ENCODE peak calls at places on chromosomes 3 and 15, in five cellular contexts. One of them, this sample, is unnamed.

GRCh38 chr3:64291345-64291744 is 66.1 kb upstream of the PRICKLE2 start:
- DNase-seq in CD8-positive, alpha-beta memory T cell: no peak
- DNase-seq in stimulated activated CD4-positive, alpha-beta T cell treated with anti-CD3 and anti-CD28 coated beads, Interleukin-1b, Interleukin-23, amount 100 ng/mL, for 48 hours: no peak
- DNase-seq in upper lobe of left lung: no peak
- DNase-seq in activated CD4-positive, alpha-beta T cell treated with anti-CD3 and anti-CD28 coated beads, Interleukin-2, amount 50 U/mL, for 1 hour: no peak
- DNase-seq in this sample: peak; percentile 65

GRCh38 chr3:196458063-196458462 is 25.8 kb upstream of the UBXN7 start:
- DNase-seq in CD8-positive, alpha-beta memory T cell: no peak
- DNase-seq in stimulated activated CD4-positive, alpha-beta T cell treated with anti-CD3 and anti-CD28 coated beads, Interleukin-1b, Interleukin-23, amount 100 ng/mL, for 48 hours: no peak
- DNase-seq in upper lobe of left lung: no peak
- DNase-seq in activated CD4-positive, alpha-beta T cell treated with anti-CD3 and anti-CD28 coated beads, Interleukin-2, amount 50 U/mL, for 1 hour: no peak
- DNase-seq in this sample: no peak

GRCh38 chr15:36571301-36571700 is 8.1 kb upstream of the CDIN1 start:
- DNase-seq in CD8-positive, alpha-beta memory T cell: no peak
- DNase-seq in stimulated activated CD4-positive, alpha-beta T cell treated with anti-CD3 and anti-CD28 coated beads, Interleukin-1b, Interleukin-23, amount 100 ng/mL, for 48 hours: no peak
- DNase-seq in upper lobe of left lung: no peak
- DNase-seq in activated CD4-positive, alpha-beta T cell treated with anti-CD3 and anti-CD28 coated beads, Interleukin-2, amount 50 U/mL, for 1 hour: no peak
- DNase-seq in this sample: no peak

GRCh38 chr3:158725348-158725966 is 6.8 kb downstream of the RARRES1 start:
- DNase-seq in CD8-positive, alpha-beta memory T cell: no peak
- DNase-seq in stimulated activated CD4-positive, alpha-beta T cell treated with anti-CD3 and anti-CD28 coated beads, Interleukin-1b, Interleukin-23, amount 100 ng/mL, for 48 hours: peak; percentile 47
- DNase-seq in upper lobe of left lung: no peak
- DNase-seq in activated CD4-positive, alpha-beta T cell treated with anti-CD3 and anti-CD28 coated beads, Interleukin-2, amount 50 U/mL, for 1 hour: no peak
- DNase-seq in this sample: peak; percentile 58

GRCh38 chr3:127448161-127448561 is 142.4 kb downstream of the TPRA1 start:
- DNase-seq in CD8-positive, alpha-beta memory T cell: no peak
- DNase-seq in stimulated activated CD4-positive, alpha-beta T cell treated with anti-CD3 and anti-CD28 coated beads, Interleukin-1b, Interleukin-23, amount 100 ng/mL, for 48 hours: no peak
- DNase-seq in upper lobe of left lung: no peak
- DNase-seq in activated CD4-positive, alpha-beta T cell treated with anti-CD3 and anti-CD28 coated beads, Interleukin-2, amount 50 U/mL, for 1 hour: no peak
- DNase-seq in this sample: no peak

GRCh38 chr3:128226794-128227399 is 73.6 kb downstream of the EEFSEC start:
- DNase-seq in CD8-positive, alpha-beta memory T cell: no peak
- DNase-seq in stimulated activated CD4-positive, alpha-beta T cell treated with anti-CD3 and anti-CD28 coated beads, Interleukin-1b, Interleukin-23, amount 100 ng/mL, for 48 hours: peak; percentile 12
- DNase-seq in upper lobe of left lung: peak; percentile 90
- DNase-seq in activated CD4-positive, alpha-beta T cell treated with anti-CD3 and anti-CD28 coated beads, Interleukin-2, amount 50 U/mL, for 1 hour: peak; percentile 22
- DNase-seq in this sample: no peak

GRCh38 chr3:38210141-38210757 is 44.9 kb downstream of the OXSR1 start:
- DNase-seq in CD8-positive, alpha-beta memory T cell: no peak
- DNase-seq in stimulated activated CD4-positive, alpha-beta T cell treated with anti-CD3 and anti-CD28 coated beads, Interleukin-1b, Interleukin-23, amount 100 ng/mL, for 48 hours: no peak
- DNase-seq in upper lobe of left lung: no peak
- DNase-seq in activated CD4-positive, alpha-beta T cell treated with anti-CD3 and anti-CD28 coated beads, Interleukin-2, amount 50 U/mL, for 1 hour: no peak
- DNase-seq in this sample: no peak

GRCh38 chr3:173932624-173933023 is 535.1 kb downstream of the NLGN1 start:
- DNase-seq in CD8-positive, alpha-beta memory T cell: no peak
- DNase-seq in stimulated activated CD4-positive, alpha-beta T cell treated with anti-CD3 and anti-CD28 coated beads, Interleukin-1b, Interleukin-23, amount 100 ng/mL, for 48 hours: no peak
- DNase-seq in upper lobe of left lung: no peak
- DNase-seq in activated CD4-positive, alpha-beta T cell treated with anti-CD3 and anti-CD28 coated beads, Interleukin-2, amount 50 U/mL, for 1 hour: no peak
- DNase-seq in this sample: no peak

GRCh38 chr3:167166594-167167253 is 213.4 kb downstream of the ZBBX start:
- DNase-seq in CD8-positive, alpha-beta memory T cell: no peak
- DNase-seq in stimulated activated CD4-positive, alpha-beta T cell treated with anti-CD3 and anti-CD28 coated beads, Interleukin-1b, Interleukin-23, amount 100 ng/mL, for 48 hours: no peak
- DNase-seq in upper lobe of left lung: no peak
- DNase-seq in activated CD4-positive, alpha-beta T cell treated with anti-CD3 and anti-CD28 coated beads, Interleukin-2, amount 50 U/mL, for 1 hour: no peak
- DNase-seq in this sample: no peak

GRCh38 chr15:81001180-81002003 is 669 bp downstream of the TLNRD1 start:
- DNase-seq in CD8-positive, alpha-beta memory T cell: peak; percentile 51
- DNase-seq in stimulated activated CD4-positive, alpha-beta T cell treated with anti-CD3 and anti-CD28 coated beads, Interleukin-1b, Interleukin-23, amount 100 ng/mL, for 48 hours: peak; percentile 38
- DNase-seq in upper lobe of left lung: peak; percentile 94
- DNase-seq in activated CD4-positive, alpha-beta T cell treated with anti-CD3 and anti-CD28 coated beads, Interleukin-2, amount 50 U/mL, for 1 hour: peak; percentile 47
- DNase-seq in this sample: no peak

GRCh38 chr3:172199850-172200369 is 160.5 kb downstream of the FNDC3B start:
- DNase-seq in CD8-positive, alpha-beta memory T cell: no peak
- DNase-seq in stimulated activated CD4-positive, alpha-beta T cell treated with anti-CD3 and anti-CD28 coated beads, Interleukin-1b, Interleukin-23, amount 100 ng/mL, for 48 hours: no peak
- DNase-seq in upper lobe of left lung: no peak
- DNase-seq in activated CD4-positive, alpha-beta T cell treated with anti-CD3 and anti-CD28 coated beads, Interleukin-2, amount 50 U/mL, for 1 hour: no peak
- DNase-seq in this sample: no peak

GRCh38 chr3:170762081-170762480 is 107.9 kb downstream of the RPL22L1 start:
- DNase-seq in CD8-positive, alpha-beta memory T cell: no peak
- DNase-seq in stimulated activated CD4-positive, alpha-beta T cell treated with anti-CD3 and anti-CD28 coated beads, Interleukin-1b, Interleukin-23, amount 100 ng/mL, for 48 hours: no peak
- DNase-seq in upper lobe of left lung: no peak
- DNase-seq in activated CD4-positive, alpha-beta T cell treated with anti-CD3 and anti-CD28 coated beads, Interleukin-2, amount 50 U/mL, for 1 hour: no peak
- DNase-seq in this sample: no peak

GRCh38 chr15:54660356-54660755 is 536.4 kb downstream of the RSL24D1 start:
- DNase-seq in CD8-positive, alpha-beta memory T cell: no peak
- DNase-seq in stimulated activated CD4-positive, alpha-beta T cell treated with anti-CD3 and anti-CD28 coated beads, Interleukin-1b, Interleukin-23, amount 100 ng/mL, for 48 hours: no peak
- DNase-seq in upper lobe of left lung: no peak
- DNase-seq in activated CD4-positive, alpha-beta T cell treated with anti-CD3 and anti-CD28 coated beads, Interleukin-2, amount 50 U/mL, for 1 hour: no peak
- DNase-seq in this sample: no peak

GRCh38 chr3:50192689-50193141 is 1.3 kb downstream of the GNAT1 start:
- DNase-seq in CD8-positive, alpha-beta memory T cell: peak; percentile 70
- DNase-seq in stimulated activated CD4-positive, alpha-beta T cell treated with anti-CD3 and anti-CD28 coated beads, Interleukin-1b, Interleukin-23, amount 100 ng/mL, for 48 hours: peak; percentile 80
- DNase-seq in upper lobe of left lung: no peak
- DNase-seq in activated CD4-positive, alpha-beta T cell treated with anti-CD3 and anti-CD28 coated beads, Interleukin-2, amount 50 U/mL, for 1 hour: peak; percentile 87
- DNase-seq in this sample: no peak

GRCh38 chr3:141845407-141846049 is 30.9 kb upstream of the ATP1B3 start:
- DNase-seq in CD8-positive, alpha-beta memory T cell: no peak
- DNase-seq in stimulated activated CD4-positive, alpha-beta T cell treated with anti-CD3 and anti-CD28 coated beads, Interleukin-1b, Interleukin-23, amount 100 ng/mL, for 48 hours: peak; percentile 8
- DNase-seq in upper lobe of left lung: no peak
- DNase-seq in activated CD4-positive, alpha-beta T cell treated with anti-CD3 and anti-CD28 coated beads, Interleukin-2, amount 50 U/mL, for 1 hour: peak; percentile 16
- DNase-seq in this sample: no peak

GRCh38 chr15:90149609-90150340 is 47.5 kb upstream of the IDH2 start:
- DNase-seq in CD8-positive, alpha-beta memory T cell: no peak
- DNase-seq in stimulated activated CD4-positive, alpha-beta T cell treated with anti-CD3 and anti-CD28 coated beads, Interleukin-1b, Interleukin-23, amount 100 ng/mL, for 48 hours: no peak
- DNase-seq in upper lobe of left lung: peak; percentile 47
- DNase-seq in activated CD4-positive, alpha-beta T cell treated with anti-CD3 and anti-CD28 coated beads, Interleukin-2, amount 50 U/mL, for 1 hour: no peak
- DNase-seq in this sample: no peak

GRCh38 chr15:47422901-47423300 is 294.4 kb upstream of the SEMA6D start:
- DNase-seq in CD8-positive, alpha-beta memory T cell: no peak
- DNase-seq in stimulated activated CD4-positive, alpha-beta T cell treated with anti-CD3 and anti-CD28 coated beads, Interleukin-1b, Interleukin-23, amount 100 ng/mL, for 48 hours: no peak
- DNase-seq in upper lobe of left lung: no peak
- DNase-seq in activated CD4-positive, alpha-beta T cell treated with anti-CD3 and anti-CD28 coated beads, Interleukin-2, amount 50 U/mL, for 1 hour: no peak
- DNase-seq in this sample: no peak

GRCh38 chr15:40769310-40770146 is at the start of gene C15orf62:
- DNase-seq in CD8-positive, alpha-beta memory T cell: peak; percentile 25
- DNase-seq in stimulated activated CD4-positive, alpha-beta T cell treated with anti-CD3 and anti-CD28 coated beads, Interleukin-1b, Interleukin-23, amount 100 ng/mL, for 48 hours: peak; percentile 66
- DNase-seq in upper lobe of left lung: peak; percentile 78
- DNase-seq in activated CD4-positive, alpha-beta T cell treated with anti-CD3 and anti-CD28 coated beads, Interleukin-2, amount 50 U/mL, for 1 hour: peak; percentile 53
- DNase-seq in this sample: no peak

GRCh38 chr3:146466596-146466995 is 2.8 kb downstream of the PLSCR2 start:
- DNase-seq in CD8-positive, alpha-beta memory T cell: no peak
- DNase-seq in stimulated activated CD4-positive, alpha-beta T cell treated with anti-CD3 and anti-CD28 coated beads, Interleukin-1b, Interleukin-23, amount 100 ng/mL, for 48 hours: no peak
- DNase-seq in upper lobe of left lung: no peak
- DNase-seq in activated CD4-positive, alpha-beta T cell treated with anti-CD3 and anti-CD28 coated beads, Interleukin-2, amount 50 U/mL, for 1 hour: no peak
- DNase-seq in this sample: no peak

GRCh38 chr3:32448686-32449474 is 53.8 kb downstream of the CMTM6 start:
- DNase-seq in CD8-positive, alpha-beta memory T cell: no peak
- DNase-seq in stimulated activated CD4-positive, alpha-beta T cell treated with anti-CD3 and anti-CD28 coated beads, Interleukin-1b, Interleukin-23, amount 100 ng/mL, for 48 hours: no peak
- DNase-seq in upper lobe of left lung: no peak
- DNase-seq in activated CD4-positive, alpha-beta T cell treated with anti-CD3 and anti-CD28 coated beads, Interleukin-2, amount 50 U/mL, for 1 hour: no peak
- DNase-seq in this sample: no peak

GRCh38 chr15:99504071-99504822 is 61.5 kb upstream of the MEF2A start:
- DNase-seq in CD8-positive, alpha-beta memory T cell: no peak
- DNase-seq in stimulated activated CD4-positive, alpha-beta T cell treated with anti-CD3 and anti-CD28 coated beads, Interleukin-1b, Interleukin-23, amount 100 ng/mL, for 48 hours: no peak
- DNase-seq in upper lobe of left lung: no peak
- DNase-seq in activated CD4-positive, alpha-beta T cell treated with anti-CD3 and anti-CD28 coated beads, Interleukin-2, amount 50 U/mL, for 1 hour: no peak
- DNase-seq in this sample: no peak

GRCh38 chr15:92848852-92849598 is 51.1 kb upstream of the CHD2 start:
- DNase-seq in CD8-positive, alpha-beta memory T cell: no peak
- DNase-seq in stimulated activated CD4-positive, alpha-beta T cell treated with anti-CD3 and anti-CD28 coated beads, Interleukin-1b, Interleukin-23, amount 100 ng/mL, for 48 hours: peak; percentile 35
- DNase-seq in upper lobe of left lung: no peak
- DNase-seq in activated CD4-positive, alpha-beta T cell treated with anti-CD3 and anti-CD28 coated beads, Interleukin-2, amount 50 U/mL, for 1 hour: peak; percentile 40
- DNase-seq in this sample: no peak

GRCh38 chr3:160486459-160486869 is 36.9 kb upstream of the TRIM59 start:
- DNase-seq in CD8-positive, alpha-beta memory T cell: no peak
- DNase-seq in stimulated activated CD4-positive, alpha-beta T cell treated with anti-CD3 and anti-CD28 coated beads, Interleukin-1b, Interleukin-23, amount 100 ng/mL, for 48 hours: no peak
- DNase-seq in upper lobe of left lung: no peak
- DNase-seq in activated CD4-positive, alpha-beta T cell treated with anti-CD3 and anti-CD28 coated beads, Interleukin-2, amount 50 U/mL, for 1 hour: no peak
- DNase-seq in this sample: no peak

GRCh38 chr3:51544011-51544775 is 5.7 kb downstream of the RAD54L2 start:
- DNase-seq in CD8-positive, alpha-beta memory T cell: no peak
- DNase-seq in stimulated activated CD4-positive, alpha-beta T cell treated with anti-CD3 and anti-CD28 coated beads, Interleukin-1b, Interleukin-23, amount 100 ng/mL, for 48 hours: no peak
- DNase-seq in upper lobe of left lung: no peak
- DNase-seq in activated CD4-positive, alpha-beta T cell treated with anti-CD3 and anti-CD28 coated beads, Interleukin-2, amount 50 U/mL, for 1 hour: no peak
- DNase-seq in this sample: no peak

GRCh38 chr15:50764331-50765201 is 940 bp downstream of the SPPL2A start:
- DNase-seq in CD8-positive, alpha-beta memory T cell: no peak
- DNase-seq in stimulated activated CD4-positive, alpha-beta T cell treated with anti-CD3 and anti-CD28 coated beads, Interleukin-1b, Interleukin-23, amount 100 ng/mL, for 48 hours: peak; percentile 35
- DNase-seq in upper lobe of left lung: no peak
- DNase-seq in activated CD4-positive, alpha-beta T cell treated with anti-CD3 and anti-CD28 coated beads, Interleukin-2, amount 50 U/mL, for 1 hour: no peak
- DNase-seq in this sample: no peak

GRCh38 chr3:72185549-72186484 is 400.9 kb upstream of the PROK2 start:
- DNase-seq in CD8-positive, alpha-beta memory T cell: no peak
- DNase-seq in stimulated activated CD4-positive, alpha-beta T cell treated with anti-CD3 and anti-CD28 coated beads, Interleukin-1b, Interleukin-23, amount 100 ng/mL, for 48 hours: peak; percentile 59
- DNase-seq in upper lobe of left lung: no peak
- DNase-seq in activated CD4-positive, alpha-beta T cell treated with anti-CD3 and anti-CD28 coated beads, Interleukin-2, amount 50 U/mL, for 1 hour: no peak
- DNase-seq in this sample: peak; percentile 3

GRCh38 chr3:116445291-116445841 is at the start of gene LSAMP:
- DNase-seq in CD8-positive, alpha-beta memory T cell: no peak
- DNase-seq in stimulated activated CD4-positive, alpha-beta T cell treated with anti-CD3 and anti-CD28 coated beads, Interleukin-1b, Interleukin-23, amount 100 ng/mL, for 48 hours: no peak
- DNase-seq in upper lobe of left lung: peak; percentile 80
- DNase-seq in activated CD4-positive, alpha-beta T cell treated with anti-CD3 and anti-CD28 coated beads, Interleukin-2, amount 50 U/mL, for 1 hour: no peak
- DNase-seq in this sample: no peak

GRCh38 chr3:17742092-17742836 is at the start of gene TBC1D5:
- DNase-seq in CD8-positive, alpha-beta memory T cell: peak; percentile 86
- DNase-seq in stimulated activated CD4-positive, alpha-beta T cell treated with anti-CD3 and anti-CD28 coated beads, Interleukin-1b, Interleukin-23, amount 100 ng/mL, for 48 hours: peak; percentile 96
- DNase-seq in upper lobe of left lung: peak; percentile 99
- DNase-seq in activated CD4-positive, alpha-beta T cell treated with anti-CD3 and anti-CD28 coated beads, Interleukin-2, amount 50 U/mL, for 1 hour: peak; percentile 84
- DNase-seq in this sample: peak; percentile 93

GRCh38 chr3:104460477-104461406 is 906.0 kb upstream of the ALCAM start:
- DNase-seq in CD8-positive, alpha-beta memory T cell: no peak
- DNase-seq in stimulated activated CD4-positive, alpha-beta T cell treated with anti-CD3 and anti-CD28 coated beads, Interleukin-1b, Interleukin-23, amount 100 ng/mL, for 48 hours: no peak
- DNase-seq in upper lobe of left lung: no peak
- DNase-seq in activated CD4-positive, alpha-beta T cell treated with anti-CD3 and anti-CD28 coated beads, Interleukin-2, amount 50 U/mL, for 1 hour: no peak
- DNase-seq in this sample: no peak

GRCh38 chr15:35078221-35078915 is 6.7 kb downstream of the NANOGP8 start:
- DNase-seq in CD8-positive, alpha-beta memory T cell: no peak
- DNase-seq in stimulated activated CD4-positive, alpha-beta T cell treated with anti-CD3 and anti-CD28 coated beads, Interleukin-1b, Interleukin-23, amount 100 ng/mL, for 48 hours: peak; percentile 24
- DNase-seq in upper lobe of left lung: no peak
- DNase-seq in activated CD4-positive, alpha-beta T cell treated with anti-CD3 and anti-CD28 coated beads, Interleukin-2, amount 50 U/mL, for 1 hour: peak; percentile 5
- DNase-seq in this sample: no peak

GRCh38 chr15:91855684-91856553 is 2.4 kb downstream of the SLCO3A1 start:
- DNase-seq in CD8-positive, alpha-beta memory T cell: no peak
- DNase-seq in stimulated activated CD4-positive, alpha-beta T cell treated with anti-CD3 and anti-CD28 coated beads, Interleukin-1b, Interleukin-23, amount 100 ng/mL, for 48 hours: no peak
- DNase-seq in upper lobe of left lung: no peak
- DNase-seq in activated CD4-positive, alpha-beta T cell treated with anti-CD3 and anti-CD28 coated beads, Interleukin-2, amount 50 U/mL, for 1 hour: no peak
- DNase-seq in this sample: no peak

GRCh38 chr3:15861163-15861562 is 63.4 kb upstream of the ANKRD28 start:
- DNase-seq in CD8-positive, alpha-beta memory T cell: no peak
- DNase-seq in stimulated activated CD4-positive, alpha-beta T cell treated with anti-CD3 and anti-CD28 coated beads, Interleukin-1b, Interleukin-23, amount 100 ng/mL, for 48 hours: no peak
- DNase-seq in upper lobe of left lung: no peak
- DNase-seq in activated CD4-positive, alpha-beta T cell treated with anti-CD3 and anti-CD28 coated beads, Interleukin-2, amount 50 U/mL, for 1 hour: no peak
- DNase-seq in this sample: no peak

GRCh38 chr3:48504051-48504946 is at the start of gene SHISA5:
- DNase-seq in CD8-positive, alpha-beta memory T cell: peak; percentile 40
- DNase-seq in stimulated activated CD4-positive, alpha-beta T cell treated with anti-CD3 and anti-CD28 coated beads, Interleukin-1b, Interleukin-23, amount 100 ng/mL, for 48 hours: peak; percentile 53
- DNase-seq in upper lobe of left lung: peak; percentile 96
- DNase-seq in activated CD4-positive, alpha-beta T cell treated with anti-CD3 and anti-CD28 coated beads, Interleukin-2, amount 50 U/mL, for 1 hour: peak; percentile 47
- DNase-seq in this sample: no peak

GRCh38 chr3:193499152-193499551 is 55.5 kb downstream of the ATP13A4 start:
- DNase-seq in CD8-positive, alpha-beta memory T cell: no peak
- DNase-seq in stimulated activated CD4-positive, alpha-beta T cell treated with anti-CD3 and anti-CD28 coated beads, Interleukin-1b, Interleukin-23, amount 100 ng/mL, for 48 hours: no peak
- DNase-seq in upper lobe of left lung: no peak
- DNase-seq in activated CD4-positive, alpha-beta T cell treated with anti-CD3 and anti-CD28 coated beads, Interleukin-2, amount 50 U/mL, for 1 hour: no peak
- DNase-seq in this sample: no peak

GRCh38 chr3:195540526-195540925 is 2.6 kb downstream of the PPP1R2 start:
- DNase-seq in CD8-positive, alpha-beta memory T cell: no peak
- DNase-seq in stimulated activated CD4-positive, alpha-beta T cell treated with anti-CD3 and anti-CD28 coated beads, Interleukin-1b, Interleukin-23, amount 100 ng/mL, for 48 hours: no peak
- DNase-seq in upper lobe of left lung: no peak
- DNase-seq in activated CD4-positive, alpha-beta T cell treated with anti-CD3 and anti-CD28 coated beads, Interleukin-2, amount 50 U/mL, for 1 hour: no peak
- DNase-seq in this sample: no peak

GRCh38 chr15:56017920-56018319 is 24.5 kb upstream of the NEDD4 start:
- DNase-seq in CD8-positive, alpha-beta memory T cell: no peak
- DNase-seq in stimulated activated CD4-positive, alpha-beta T cell treated with anti-CD3 and anti-CD28 coated beads, Interleukin-1b, Interleukin-23, amount 100 ng/mL, for 48 hours: no peak
- DNase-seq in upper lobe of left lung: no peak
- DNase-seq in activated CD4-positive, alpha-beta T cell treated with anti-CD3 and anti-CD28 coated beads, Interleukin-2, amount 50 U/mL, for 1 hour: no peak
- DNase-seq in this sample: no peak

GRCh38 chr3:58004972-58005371 is 3.2 kb upstream of the FLNB start:
- DNase-seq in CD8-positive, alpha-beta memory T cell: no peak
- DNase-seq in stimulated activated CD4-positive, alpha-beta T cell treated with anti-CD3 and anti-CD28 coated beads, Interleukin-1b, Interleukin-23, amount 100 ng/mL, for 48 hours: no peak
- DNase-seq in upper lobe of left lung: no peak
- DNase-seq in activated CD4-positive, alpha-beta T cell treated with anti-CD3 and anti-CD28 coated beads, Interleukin-2, amount 50 U/mL, for 1 hour: no peak
- DNase-seq in this sample: no peak

GRCh38 chr15:92634641-92635272 is 20.8 kb downstream of the FAM174B start:
- DNase-seq in CD8-positive, alpha-beta memory T cell: no peak
- DNase-seq in stimulated activated CD4-positive, alpha-beta T cell treated with anti-CD3 and anti-CD28 coated beads, Interleukin-1b, Interleukin-23, amount 100 ng/mL, for 48 hours: no peak
- DNase-seq in upper lobe of left lung: no peak
- DNase-seq in activated CD4-positive, alpha-beta T cell treated with anti-CD3 and anti-CD28 coated beads, Interleukin-2, amount 50 U/mL, for 1 hour: no peak
- DNase-seq in this sample: no peak

GRCh38 chr3:10454907-10455306 is 50.5 kb downstream of the ATP2B2 start:
- DNase-seq in CD8-positive, alpha-beta memory T cell: no peak
- DNase-seq in stimulated activated CD4-positive, alpha-beta T cell treated with anti-CD3 and anti-CD28 coated beads, Interleukin-1b, Interleukin-23, amount 100 ng/mL, for 48 hours: no peak
- DNase-seq in upper lobe of left lung: no peak
- DNase-seq in activated CD4-positive, alpha-beta T cell treated with anti-CD3 and anti-CD28 coated beads, Interleukin-2, amount 50 U/mL, for 1 hour: no peak
- DNase-seq in this sample: no peak

GRCh38 chr15:48631191-48631770 is 14.2 kb downstream of the FBN1 start:
- DNase-seq in CD8-positive, alpha-beta memory T cell: no peak
- DNase-seq in stimulated activated CD4-positive, alpha-beta T cell treated with anti-CD3 and anti-CD28 coated beads, Interleukin-1b, Interleukin-23, amount 100 ng/mL, for 48 hours: peak; percentile 9
- DNase-seq in upper lobe of left lung: no peak
- DNase-seq in activated CD4-positive, alpha-beta T cell treated with anti-CD3 and anti-CD28 coated beads, Interleukin-2, amount 50 U/mL, for 1 hour: no peak
- DNase-seq in this sample: no peak